ENCODE peak calls at places on chromosomes 6 and 20, in seven cellular contexts. X is lower leg skin, E is AG04450, F is fibroblast of the aortic adventitia, B is choroid plexus epithelial cell, I is kidney epithelial cell, W is astrocyte of the cerebellum. D is an unnamed sample.

GRCh38 chr6:30325873-30326445 is 768 bp upstream of the TRIM39 start:
- DNase-seq in X (peak), E (no peak), F (peak), B (peak), I (no peak), W (peak), D (peak)

GRCh38 chr6:106744781-106745180 is 115.4 kb downstream of the QRSL1 start:
- DNase-seq in X (no peak), E (no peak), F (no peak), B (no peak), I (no peak), W (no peak), D (no peak)

GRCh38 chr6:140636237-140636636 is 1261.8 kb upstream of the CITED2 start:
- DNase-seq in X (no peak), E (no peak), F (no peak), B (no peak), I (no peak), W (no peak), D (no peak)

GRCh38 chr6:144581807-144582537 is 296.8 kb downstream of the UTRN start:
- DNase-seq in X (no peak), E (no peak), F (peak), B (peak), I (no peak), W (no peak), D (no peak)

GRCh38 chr6:143099647-143100046 is 39.0 kb downstream of the AIG1 start:
- DNase-seq in X (no peak), E (no peak), F (no peak), B (no peak), I (no peak), W (peak), D (no peak)

GRCh38 chr20:57374343-57374930 is 16.8 kb upstream of the RBM38 start:
- DNase-seq in X (peak), E (no peak), F (no peak), B (no peak), I (no peak), W (no peak), D (no peak)

GRCh38 chr6:112936476-112936875 is 589.3 kb downstream of the RFPL4B start:
- DNase-seq in X (no peak), E (no peak), F (peak), B (peak), I (no peak), W (no peak), D (peak)

GRCh38 chr6:134373282-134373922 is 55.5 kb upstream of the SGK1 start:
- DNase-seq in X (no peak), E (peak), F (peak), B (peak), I (peak), W (peak), D (no peak)

GRCh38 chr6:154962751-154963150 is 32.4 kb upstream of the TIAM2 start:
- DNase-seq in X (no peak), E (peak), F (peak), B (peak), I (peak), W (peak), D (peak)

GRCh38 chr6:166456360-166457156 is 73.8 kb upstream of the MPC1 start:
- DNase-seq in X (no peak), E (no peak), F (peak), B (peak), I (no peak), W (peak), D (peak)

GRCh38 chr6:166450167-166450873 is 67.6 kb upstream of the MPC1 start:
- DNase-seq in X (no peak), E (no peak), F (no peak), B (no peak), I (no peak), W (no peak), D (no peak)

GRCh38 chr6:166459272-166459671 is 76.5 kb upstream of the MPC1 start:
- DNase-seq in X (no peak), E (no peak), F (no peak), B (no peak), I (no peak), W (no peak), D (no peak)

GRCh38 chr6:166453651-166454050 is 70.9 kb upstream of the MPC1 start:
- DNase-seq in X (no peak), E (no peak), F (no peak), B (no peak), I (no peak), W (no peak), D (no peak)

GRCh38 chr6:166454692-166455515 is 72.2 kb upstream of the MPC1 start:
- DNase-seq in X (no peak), E (no peak), F (no peak), B (no peak), I (no peak), W (no peak), D (no peak)
- H3K4me3 ChIP-seq in X (no peak), E (no peak), F (no peak), B (no peak), I (no peak), W (no peak), D (no peak)

GRCh38 chr6:137743493-137743892 is 123.6 kb upstream of the TNFAIP3 start:
- DNase-seq in X (no peak), E (no peak), F (no peak), B (no peak), I (no peak), W (no peak), D (no peak)
- TF ChIP-seq CTCF in X (no peak), E (no peak), F (no peak), B (no peak), I (no peak), W (no peak), D (no peak)

GRCh38 chr6:2817778-2818443 is 23.8 kb downstream of the SERPINB1 start:
- DNase-seq in X (no peak), E (no peak), F (peak), B (peak), I (no peak), W (no peak), D (no peak)
- H3K4me3 ChIP-seq in X (no peak), E (no peak), F (no peak), B (no peak), I (no peak), W (no peak), D (no peak)

GRCh38 chr20:39878321-39878720 is 810.7 kb downstream of the MAFB start:
- DNase-seq in X (no peak), E (no peak), F (no peak), B (no peak), I (no peak), W (no peak), D (no peak)

GRCh38 chr20:39879296-39879695 is 809.7 kb downstream of the MAFB start:
- DNase-seq in X (no peak), E (no peak), F (no peak), B (no peak), I (no peak), W (no peak), D (no peak)

GRCh38 chr20:39877792-39878191 is 811.2 kb downstream of the MAFB start:
- DNase-seq in X (no peak), E (no peak), F (no peak), B (no peak), I (no peak), W (no peak), D (no peak)

GRCh38 chr20:39878809-39879208 is 810.2 kb downstream of the MAFB start:
- DNase-seq in X (no peak), E (no peak), F (no peak), B (peak), I (no peak), W (no peak), D (no peak)

GRCh38 chr20:39880890-39881289 is 808.1 kb downstream of the MAFB start:
- DNase-seq in X (no peak), E (no peak), F (peak), B (peak), I (no peak), W (no peak), D (no peak)
- TF ChIP-seq CTCF in X (no peak), E (peak), F (peak), B (peak), I (peak), W (no peak), D (peak)